ENCODE peak calls at places on chromosome 11, in five cellular contexts. One of them, this sample, is unnamed. For H3K36me3, the result is how much of the 10 kb centered on the place peaks cover.

GRCh38 chr11:69545976-69546617 is 64.6 kb downstream of the LINC01488 start:
- DNase-seq in left ventricle myocardium inferior: no peak
- DNase-seq in bronchial epithelial cell: no peak
- DNase-seq in CD4-positive, alpha-beta memory T cell: no peak
- DNase-seq in tibial nerve: no peak
- DNase-seq in this sample: no peak

GRCh38 chr11:2804701-2805387 is 80.7 kb downstream of the CDKN1C start:
- DNase-seq in CD4-positive, alpha-beta memory T cell: no peak
- DNase-seq in bronchial epithelial cell: no peak
- DNase-seq in left ventricle myocardium inferior: peak
- DNase-seq in tibial nerve: peak
- DNase-seq in this sample: peak

GRCh38 chr11:67441731-67442401 is 1.4 kb downstream of the CORO1B start:
- DNase-seq in bronchial epithelial cell: no peak
- DNase-seq in tibial nerve: no peak
- DNase-seq in left ventricle myocardium inferior: no peak
- DNase-seq in CD4-positive, alpha-beta memory T cell: peak
- DNase-seq in this sample: no peak

GRCh38 chr11:126748097-126748756 is 252.3 kb downstream of the KIRREL3 start:
- DNase-seq in bronchial epithelial cell: no peak
- DNase-seq in CD4-positive, alpha-beta memory T cell: peak
- DNase-seq in tibial nerve: no peak
- DNase-seq in left ventricle myocardium inferior: no peak
- DNase-seq in this sample: no peak

GRCh38 chr11:42778193-42778592 is 533.6 kb upstream of the API5 start:
- DNase-seq in left ventricle myocardium inferior: no peak
- DNase-seq in CD4-positive, alpha-beta memory T cell: no peak
- DNase-seq in bronchial epithelial cell: no peak
- DNase-seq in tibial nerve: no peak
- DNase-seq in this sample: no peak

GRCh38 chr11:3074912-3075589 is 17.8 kb upstream of the CARS1 start:
- DNase-seq in tibial nerve: no peak
- DNase-seq in CD4-positive, alpha-beta memory T cell: no peak
- DNase-seq in left ventricle myocardium inferior: no peak
- DNase-seq in bronchial epithelial cell: no peak
- DNase-seq in this sample: no peak

GRCh38 chr11:123103326-123103980 is 41.5 kb upstream of the HSPA8 start:
- DNase-seq in bronchial epithelial cell: peak
- DNase-seq in tibial nerve: peak
- DNase-seq in left ventricle myocardium inferior: peak
- DNase-seq in CD4-positive, alpha-beta memory T cell: peak
- DNase-seq in this sample: peak

GRCh38 chr11:358129-358805 is 11.0 kb upstream of the B4GALNT4 start:
- DNase-seq in CD4-positive, alpha-beta memory T cell: no peak
- DNase-seq in tibial nerve: no peak
- DNase-seq in left ventricle myocardium inferior: no peak
- DNase-seq in bronchial epithelial cell: no peak
- DNase-seq in this sample: no peak

GRCh38 chr11:72222106-72222891 is 2.3 kb upstream of the INPPL1 start:
- DNase-seq in left ventricle myocardium inferior: no peak
- DNase-seq in bronchial epithelial cell: no peak
- DNase-seq in tibial nerve: no peak
- DNase-seq in CD4-positive, alpha-beta memory T cell: no peak
- DNase-seq in this sample: no peak

GRCh38 chr11:102940714-102941588 is 14.6 kb downstream of the MMP13 start:
- DNase-seq in tibial nerve: no peak
- DNase-seq in bronchial epithelial cell: peak
- DNase-seq in CD4-positive, alpha-beta memory T cell: peak
- DNase-seq in left ventricle myocardium inferior: no peak
- DNase-seq in this sample: peak

GRCh38 chr11:130675456-130675855 is 227.0 kb downstream of the ADAMTS15 start:
- DNase-seq in left ventricle myocardium inferior: peak
- DNase-seq in CD4-positive, alpha-beta memory T cell: no peak
- DNase-seq in tibial nerve: peak
- DNase-seq in bronchial epithelial cell: no peak
- DNase-seq in this sample: no peak

GRCh38 chr11:105151936-105152554 is 12.5 kb upstream of the CARD18 start:
- DNase-seq in left ventricle myocardium inferior: no peak
- DNase-seq in bronchial epithelial cell: peak
- DNase-seq in tibial nerve: no peak
- DNase-seq in CD4-positive, alpha-beta memory T cell: no peak
- DNase-seq in this sample: peak

GRCh38 chr11:95485115-95485900 is 254.3 kb upstream of the SESN3 start:
- DNase-seq in left ventricle myocardium inferior: no peak
- DNase-seq in bronchial epithelial cell: peak
- DNase-seq in tibial nerve: no peak
- DNase-seq in CD4-positive, alpha-beta memory T cell: no peak
- DNase-seq in this sample: peak

GRCh38 chr11:67351275-67352005 is 1.9 kb downstream of the POLD4 start:
- DNase-seq in bronchial epithelial cell: peak
- DNase-seq in CD4-positive, alpha-beta memory T cell: peak
- DNase-seq in left ventricle myocardium inferior: peak
- DNase-seq in tibial nerve: no peak
- DNase-seq in this sample: peak

GRCh38 chr11:116199182-116199581 is 573.6 kb downstream of the BUD13 start:
- DNase-seq in left ventricle myocardium inferior: peak
- DNase-seq in CD4-positive, alpha-beta memory T cell: no peak
- DNase-seq in tibial nerve: no peak
- DNase-seq in bronchial epithelial cell: no peak
- DNase-seq in this sample: no peak

GRCh38 chr11:6397636-6398035 is 7.4 kb downstream of the SMPD1 start:
- DNase-seq in tibial nerve: no peak
- DNase-seq in CD4-positive, alpha-beta memory T cell: no peak
- DNase-seq in left ventricle myocardium inferior: no peak
- DNase-seq in bronchial epithelial cell: no peak
- DNase-seq in this sample: no peak

GRCh38 chr11:64240467-64241174 is at the start of gene FKBP2:
- DNase-seq in left ventricle myocardium inferior: peak
- DNase-seq in CD4-positive, alpha-beta memory T cell: peak
- DNase-seq in bronchial epithelial cell: peak
- DNase-seq in tibial nerve: peak
- DNase-seq in this sample: peak

GRCh38 chr11:14861680-14862079 is 30.4 kb downstream of the CYP2R1 start:
- DNase-seq in CD4-positive, alpha-beta memory T cell: peak
- DNase-seq in bronchial epithelial cell: no peak
- DNase-seq in tibial nerve: no peak
- DNase-seq in left ventricle myocardium inferior: no peak
- DNase-seq in this sample: no peak

GRCh38 chr11:296206-296975 is 2.9 kb downstream of the IFITM5 start:
- DNase-seq in CD4-positive, alpha-beta memory T cell: no peak
- DNase-seq in bronchial epithelial cell: no peak
- DNase-seq in left ventricle myocardium inferior: peak
- DNase-seq in tibial nerve: no peak
- DNase-seq in this sample: no peak

GRCh38 chr11:134245434-134245833 is 7.7 kb downstream of the THYN1 start:
- DNase-seq in bronchial epithelial cell: no peak
- DNase-seq in left ventricle myocardium inferior: no peak
- DNase-seq in tibial nerve: no peak
- DNase-seq in CD4-positive, alpha-beta memory T cell: no peak
- DNase-seq in this sample: no peak

GRCh38 chr11:121112498-121113455 is 11.7 kb downstream of the TECTA start:
- DNase-seq in left ventricle myocardium inferior: peak
- DNase-seq in CD4-positive, alpha-beta memory T cell: peak
- DNase-seq in tibial nerve: peak
- DNase-seq in bronchial epithelial cell: peak
- DNase-seq in this sample: peak

GRCh38 chr11:124415356-124415923 is 9.2 kb downstream of the OR8B4 start:
- DNase-seq in tibial nerve: no peak
- DNase-seq in CD4-positive, alpha-beta memory T cell: peak
- DNase-seq in left ventricle myocardium inferior: no peak
- DNase-seq in bronchial epithelial cell: peak
- DNase-seq in this sample: no peak

GRCh38 chr11:78722786-78723185 is 148.1 kb upstream of the NARS2 start:
- DNase-seq in tibial nerve: no peak
- DNase-seq in left ventricle myocardium inferior: no peak
- DNase-seq in CD4-positive, alpha-beta memory T cell: no peak
- DNase-seq in bronchial epithelial cell: peak
- DNase-seq in this sample: no peak

GRCh38 chr11:59802639-59803176 is 7.9 kb downstream of the MRPL16 start:
- DNase-seq in left ventricle myocardium inferior: no peak
- DNase-seq in bronchial epithelial cell: peak
- DNase-seq in tibial nerve: no peak
- DNase-seq in CD4-positive, alpha-beta memory T cell: peak
- DNase-seq in this sample: peak

GRCh38 chr11:71462726-71463125 is 9.7 kb downstream of the NADSYN1 start:
- DNase-seq in tibial nerve: no peak
- DNase-seq in bronchial epithelial cell: no peak
- DNase-seq in left ventricle myocardium inferior: no peak
- DNase-seq in CD4-positive, alpha-beta memory T cell: no peak
- DNase-seq in this sample: no peak

GRCh38 chr11:84780689-84781293 is 846.4 kb downstream of the DLG2 start:
- DNase-seq in CD4-positive, alpha-beta memory T cell: no peak
- DNase-seq in left ventricle myocardium inferior: no peak
- DNase-seq in tibial nerve: no peak
- DNase-seq in bronchial epithelial cell: peak
- DNase-seq in this sample: no peak

GRCh38 chr11:11789735-11790369 is 51.9 kb upstream of the USP47 start:
- DNase-seq in CD4-positive, alpha-beta memory T cell: peak
- DNase-seq in tibial nerve: no peak
- DNase-seq in left ventricle myocardium inferior: no peak
- DNase-seq in bronchial epithelial cell: peak
- DNase-seq in this sample: no peak

GRCh38 chr11:70853103-70853830 is 399.1 kb downstream of the SHANK2 start:
- DNase-seq in bronchial epithelial cell: no peak
- DNase-seq in tibial nerve: no peak
- DNase-seq in CD4-positive, alpha-beta memory T cell: no peak
- DNase-seq in left ventricle myocardium inferior: no peak
- DNase-seq in this sample: peak

GRCh38 chr11:88012456-88012855 is 162.8 kb downstream of the RAB38 start:
- DNase-seq in CD4-positive, alpha-beta memory T cell: no peak
- DNase-seq in tibial nerve: no peak
- DNase-seq in bronchial epithelial cell: no peak
- DNase-seq in left ventricle myocardium inferior: no peak
- DNase-seq in this sample: no peak

DNA sequence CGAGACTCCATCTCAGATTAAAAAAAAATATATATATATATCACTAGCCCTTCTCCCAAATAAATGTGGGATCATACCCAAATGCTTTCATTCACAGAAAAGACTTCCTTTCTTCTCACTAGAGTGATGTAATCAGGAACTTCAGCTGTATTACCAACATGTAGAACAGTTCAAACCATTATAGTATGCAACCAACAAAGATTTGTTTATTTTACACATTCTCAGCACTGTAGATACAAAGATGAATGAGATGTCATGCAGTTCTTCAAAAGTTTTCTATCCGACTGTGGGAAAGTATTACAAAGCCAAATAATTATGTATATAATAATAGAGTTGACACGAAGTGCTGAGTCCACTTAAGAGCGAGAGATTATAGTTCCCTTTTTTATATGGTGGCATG is 22.2 kb upstream of the ZNF143 start:
- DNase-seq in bronchial epithelial cell: no peak
- DNase-seq in left ventricle myocardium inferior: no peak
- DNase-seq in CD4-positive, alpha-beta memory T cell: no peak
- DNase-seq in tibial nerve: no peak
- DNase-seq in this sample: no peak
- H3K36me3 ChIP-seq in bronchial epithelial cell: under half
- H3K36me3 ChIP-seq in left ventricle myocardium inferior: half or more
- H3K36me3 ChIP-seq in CD4-positive, alpha-beta memory T cell: half or more
- H3K36me3 ChIP-seq in tibial nerve: half or more
- H3K36me3 ChIP-seq in this sample: half or more

GRCh38 chr11:66266378-66267038 is 1.9 kb upstream of the RAB1B start:
- DNase-seq in bronchial epithelial cell: no peak
- DNase-seq in left ventricle myocardium inferior: no peak
- DNase-seq in CD4-positive, alpha-beta memory T cell: no peak
- DNase-seq in tibial nerve: no peak
- DNase-seq in this sample: no peak
- H3K36me3 ChIP-seq in bronchial epithelial cell: under half
- H3K36me3 ChIP-seq in left ventricle myocardium inferior: under half
- H3K36me3 ChIP-seq in CD4-positive, alpha-beta memory T cell: under half
- H3K36me3 ChIP-seq in tibial nerve: half or more
- H3K36me3 ChIP-seq in this sample: half or more

GRCh38 chr11:20036625-20037335 is 123.5 kb downstream of the DBX1 start:
- DNase-seq in left ventricle myocardium inferior: no peak
- DNase-seq in tibial nerve: no peak
- DNase-seq in CD4-positive, alpha-beta memory T cell: no peak
- DNase-seq in bronchial epithelial cell: no peak
- DNase-seq in this sample: no peak

GRCh38 chr11:20037358-20037757 is 122.9 kb downstream of the DBX1 start:
- DNase-seq in left ventricle myocardium inferior: no peak
- DNase-seq in bronchial epithelial cell: no peak
- DNase-seq in tibial nerve: no peak
- DNase-seq in CD4-positive, alpha-beta memory T cell: no peak
- DNase-seq in this sample: no peak

GRCh38 chr11:20035701-20036601 is 124.3 kb downstream of the DBX1 start:
- DNase-seq in CD4-positive, alpha-beta memory T cell: no peak
- DNase-seq in bronchial epithelial cell: peak
- DNase-seq in tibial nerve: peak
- DNase-seq in left ventricle myocardium inferior: no peak
- DNase-seq in this sample: peak

GRCh38 chr11:20038969-20039368 is 121.3 kb downstream of the DBX1 start:
- DNase-seq in bronchial epithelial cell: no peak
- DNase-seq in left ventricle myocardium inferior: no peak
- DNase-seq in tibial nerve: no peak
- DNase-seq in CD4-positive, alpha-beta memory T cell: no peak
- DNase-seq in this sample: no peak

GRCh38 chr11:20038364-20038893 is 121.8 kb downstream of the DBX1 start:
- DNase-seq in CD4-positive, alpha-beta memory T cell: no peak
- DNase-seq in bronchial epithelial cell: no peak
- DNase-seq in tibial nerve: no peak
- DNase-seq in left ventricle myocardium inferior: no peak
- DNase-seq in this sample: no peak
- H3K36me3 ChIP-seq in CD4-positive, alpha-beta memory T cell: under half
- H3K36me3 ChIP-seq in bronchial epithelial cell: under half
- H3K36me3 ChIP-seq in tibial nerve: under half
- H3K36me3 ChIP-seq in left ventricle myocardium inferior: under half
- H3K36me3 ChIP-seq in this sample: under half

GRCh38 chr11:83158965-83159900 is 2.3 kb downstream of the PCF11 start:
- DNase-seq in bronchial epithelial cell: no peak
- DNase-seq in tibial nerve: no peak
- DNase-seq in CD4-positive, alpha-beta memory T cell: peak
- DNase-seq in left ventricle myocardium inferior: no peak
- DNase-seq in this sample: no peak

GRCh38 chr11:83161610-83162199 is 4.8 kb downstream of the PCF11 start:
- DNase-seq in bronchial epithelial cell: no peak
- DNase-seq in tibial nerve: no peak
- DNase-seq in CD4-positive, alpha-beta memory T cell: no peak
- DNase-seq in left ventricle myocardium inferior: no peak
- DNase-seq in this sample: no peak

GRCh38 chr11:83159901-83160865 is 3.3 kb downstream of the PCF11 start:
- DNase-seq in CD4-positive, alpha-beta memory T cell: peak
- DNase-seq in left ventricle myocardium inferior: no peak
- DNase-seq in bronchial epithelial cell: peak
- DNase-seq in tibial nerve: no peak
- DNase-seq in this sample: no peak

GRCh38 chr11:83158474-83158786 is 1.5 kb downstream of the PCF11 start:
- DNase-seq in left ventricle myocardium inferior: no peak
- DNase-seq in tibial nerve: no peak
- DNase-seq in CD4-positive, alpha-beta memory T cell: no peak
- DNase-seq in bronchial epithelial cell: no peak
- DNase-seq in this sample: no peak

DNA sequence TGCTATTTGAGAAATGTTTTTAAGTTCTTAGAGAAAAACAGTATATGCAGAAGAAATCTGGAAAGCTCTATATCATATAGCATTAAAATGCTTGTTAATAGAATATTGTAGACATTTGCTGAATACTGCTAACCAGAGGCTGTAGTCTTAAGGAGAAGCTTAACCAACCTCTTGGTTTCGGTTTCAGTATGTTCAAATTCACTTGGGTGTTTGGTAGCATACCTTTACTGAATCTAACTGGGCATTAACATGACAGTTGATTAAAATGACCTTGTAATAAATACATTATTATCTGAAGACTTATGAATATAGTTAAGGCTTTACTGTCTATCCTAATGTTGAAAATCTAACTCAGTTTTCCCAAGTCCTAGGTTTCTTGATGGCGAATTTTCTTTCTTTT is 5.4 kb downstream of the PCF11 start:
- DNase-seq in left ventricle myocardium inferior: no peak
- DNase-seq in bronchial epithelial cell: no peak
- DNase-seq in CD4-positive, alpha-beta memory T cell: peak
- DNase-seq in tibial nerve: no peak
- DNase-seq in this sample: no peak
- H3K36me3 ChIP-seq in left ventricle myocardium inferior: under half
- H3K36me3 ChIP-seq in bronchial epithelial cell: under half
- H3K36me3 ChIP-seq in CD4-positive, alpha-beta memory T cell: under half
- H3K36me3 ChIP-seq in tibial nerve: under half
- H3K36me3 ChIP-seq in this sample: half or more

This sample was measured in SJSA1.